ENCODE peak calls at places on chromosome 1, in six cellular contexts. V, P, F, M, A and I are unnamed samples.

GRCh38 chr1:26483980-26484379 is 11.7 kb downstream of the HMGN2 start:
- DNase-seq in V (no peak), P (peak), F (no peak), M (no peak), A (no peak), I (no peak)

GRCh38 chr1:22607154-22607553 is 29.3 kb upstream of the C1QA start:
- DNase-seq in V (no peak), P (no peak), F (no peak), M (no peak), A (no peak), I (no peak)

GRCh38 chr1:236185687-236186086 is 43.3 kb downstream of the GPR137B start:
- DNase-seq in V (no peak), P (no peak), F (no peak), M (no peak), A (no peak), I (no peak)

GRCh38 chr1:47696911-47697441 is 259.1 kb downstream of the FOXD2 start:
- DNase-seq in V (no peak), P (no peak), F (peak), M (peak), A (no peak), I (no peak)

GRCh38 chr1:193542668-193543067 is 356.3 kb upstream of the B3GALT2 start:
- DNase-seq in V (no peak), P (peak), F (no peak), M (no peak), A (no peak), I (no peak)

GRCh38 chr1:92960395-92961130 is 699 bp downstream of the DIPK1A start:
- DNase-seq in V (peak), P (peak), F (peak), M (peak), A (peak), I (peak)

GRCh38 chr1:93878501-93878888 is 511 bp downstream of the DNTTIP2 start:
- DNase-seq in V (peak), P (peak), F (peak), M (peak), A (peak), I (no peak)

GRCh38 chr1:46535063-46535462 is 16.4 kb downstream of the KNCN start:
- DNase-seq in V (no peak), P (peak), F (peak), M (peak), A (no peak), I (no peak)